ENCODE peak calls at places on chromosomes 16 and 17, in four cellular contexts. J is LoVo, Z is T-cell, U is AG04450. T is an unnamed sample.

GRCh38 chr17:82243648-82244412 is 15.0 kb downstream of the SLC16A3 start:
- DNase-seq in Z (no peak), U (no peak), J (no peak), T (no peak)

GRCh38 chr16:13919330-13919682 is 648 bp upstream of the ERCC4 start:
- DNase-seq in Z (no peak), U (no peak), J (peak), T (peak)

GRCh38 chr17:55654015-55654414 is 68.6 kb downstream of the TMEM100 start:
- DNase-seq in Z (no peak), J (no peak), U (no peak), T (no peak)

GRCh38 chr16:51337662-51338061 is 186.6 kb upstream of the SALL1 start:
- DNase-seq in U (no peak), J (no peak), Z (no peak), T (no peak)

GRCh38 chr17:45785373-45786193 is 1.5 kb downstream of the CRHR1 start:
- DNase-seq in Z (no peak), J (no peak), U (no peak), T (no peak)

GRCh38 chr16:58661199-58661830 is 23.3 kb downstream of the SLC38A7 start:
- DNase-seq in J (peak), Z (no peak), U (peak), T (peak)

GRCh38 chr16:80158766-80159165 is 382.0 kb upstream of the DYNLRB2 start:
- DNase-seq in Z (no peak), U (peak), J (no peak), T (peak)

GRCh38 chr16:54424043-54424451 is 137.5 kb upstream of the IRX3 start:
- DNase-seq in U (no peak), J (no peak), Z (no peak), T (no peak)

GRCh38 chr16:54285414-54286066 is 1.0 kb downstream of the IRX3 start:
- DNase-seq in J (no peak), Z (no peak), U (no peak), T (no peak)